ENCODE peak calls at places on chromosomes 11 and 22, in four cellular contexts. One of them, this sample, is unnamed.

GRCh38 chr11:44133335-44133946 is 38.0 kb downstream of the EXT2 start:
- DNase-seq in ovary: no peak
- DNase-seq in brain microvascular endothelial cell: peak
- DNase-seq in WTC11: no peak
- DNase-seq in this sample: peak

GRCh38 chr11:2779981-2780849 is 80.4 kb upstream of the KCNQ1OT1 start:
- DNase-seq in brain microvascular endothelial cell: no peak
- DNase-seq in WTC11: peak
- DNase-seq in ovary: peak
- DNase-seq in this sample: peak

GRCh38 chr22:32574957-32575893 is 100.6 kb downstream of the FBXO7 start:
- DNase-seq in WTC11: no peak
- DNase-seq in brain microvascular endothelial cell: no peak
- DNase-seq in ovary: no peak
- DNase-seq in this sample: no peak

GRCh38 chr22:37485006-37485713 is 1.0 kb downstream of the MFNG start:
- DNase-seq in ovary: no peak
- DNase-seq in WTC11: no peak
- DNase-seq in brain microvascular endothelial cell: no peak
- DNase-seq in this sample: no peak

GRCh38 chr11:90252053-90252452 is 29.2 kb upstream of the CHORDC1 start:
- DNase-seq in WTC11: no peak
- DNase-seq in ovary: no peak
- DNase-seq in brain microvascular endothelial cell: no peak
- DNase-seq in this sample: no peak

GRCh38 chr11:114155116-114155515 is 95.6 kb downstream of the ZBTB16 start:
- DNase-seq in brain microvascular endothelial cell: no peak
- DNase-seq in WTC11: no peak
- DNase-seq in ovary: no peak
- DNase-seq in this sample: no peak

GRCh38 chr11:74519719-74520118 is 26.2 kb upstream of the LIPT2 start:
- DNase-seq in brain microvascular endothelial cell: no peak
- DNase-seq in ovary: no peak
- DNase-seq in WTC11: no peak
- DNase-seq in this sample: no peak

GRCh38 chr11:62458212-62459002 is 39.6 kb downstream of the SCGB1A1 start:
- DNase-seq in brain microvascular endothelial cell: no peak
- DNase-seq in ovary: no peak
- DNase-seq in WTC11: no peak
- DNase-seq in this sample: no peak

GRCh38 chr11:112281776-112282175 is 21.1 kb upstream of the PLET1 start:
- DNase-seq in WTC11: no peak
- DNase-seq in ovary: no peak
- DNase-seq in brain microvascular endothelial cell: no peak
- DNase-seq in this sample: no peak

GRCh38 chr11:20336056-20336455 is 27.5 kb upstream of the HTATIP2 start:
- DNase-seq in ovary: no peak
- DNase-seq in WTC11: no peak
- DNase-seq in brain microvascular endothelial cell: no peak
- DNase-seq in this sample: no peak

GRCh38 chr11:33996498-33997454 is 54.8 kb upstream of the CAPRIN1 start:
- DNase-seq in brain microvascular endothelial cell: peak
- DNase-seq in WTC11: peak
- DNase-seq in ovary: peak
- DNase-seq in this sample: peak

GRCh38 chr11:79940165-79940564 is 499.3 kb upstream of the TENM4 start:
- DNase-seq in ovary: no peak
- DNase-seq in WTC11: peak
- DNase-seq in brain microvascular endothelial cell: peak
- DNase-seq in this sample: no peak

GRCh38 chr22:49202226-49202625 is 625.4 kb downstream of the BRD1 start:
- DNase-seq in WTC11: peak
- DNase-seq in brain microvascular endothelial cell: no peak
- DNase-seq in ovary: peak
- DNase-seq in this sample: no peak

GRCh38 chr11:93330446-93330984 is at the start of gene DEUP1:
- DNase-seq in brain microvascular endothelial cell: no peak
- DNase-seq in ovary: peak
- DNase-seq in WTC11: peak
- DNase-seq in this sample: no peak

GRCh38 chr11:119699227-119699626 is 29.8 kb downstream of the NECTIN1 start:
- DNase-seq in WTC11: no peak
- DNase-seq in ovary: no peak
- DNase-seq in brain microvascular endothelial cell: no peak
- DNase-seq in this sample: peak

GRCh38 chr22:24407278-24407665 is 20.1 kb upstream of the ADORA2A start:
- DNase-seq in brain microvascular endothelial cell: no peak
- DNase-seq in WTC11: no peak
- DNase-seq in ovary: no peak
- DNase-seq in this sample: no peak

GRCh38 chr11:65375012-65375411 is 7.4 kb downstream of the SLC25A45 start:
- DNase-seq in brain microvascular endothelial cell: no peak
- DNase-seq in ovary: no peak
- DNase-seq in WTC11: no peak
- DNase-seq in this sample: no peak

GRCh38 chr11:129333873-129334272 is 41.8 kb upstream of the BARX2 start:
- DNase-seq in brain microvascular endothelial cell: no peak
- DNase-seq in ovary: no peak
- DNase-seq in WTC11: no peak
- DNase-seq in this sample: no peak

GRCh38 chr11:2138436-2139117 is 612 bp downstream of the IGF2 start:
- DNase-seq in brain microvascular endothelial cell: no peak
- DNase-seq in WTC11: peak
- DNase-seq in ovary: peak
- DNase-seq in this sample: peak

GRCh38 chr22:45329536-45329936 is 19.8 kb downstream of the FAM118A start:
- DNase-seq in brain microvascular endothelial cell: no peak
- DNase-seq in ovary: no peak
- DNase-seq in WTC11: no peak
- DNase-seq in this sample: no peak

GRCh38 chr22:36773935-36774334 is 2.0 kb downstream of the IFT27 start:
- DNase-seq in ovary: no peak
- DNase-seq in brain microvascular endothelial cell: peak
- DNase-seq in WTC11: no peak
- DNase-seq in this sample: peak

GRCh38 chr11:69383946-69384547 is 90.1 kb downstream of the MYEOV start:
- DNase-seq in WTC11: no peak
- DNase-seq in ovary: no peak
- DNase-seq in brain microvascular endothelial cell: no peak
- DNase-seq in this sample: no peak

GRCh38 chr22:31329029-31329428 is 17.1 kb downstream of the PATZ1 start:
- DNase-seq in WTC11: no peak
- DNase-seq in ovary: no peak
- DNase-seq in brain microvascular endothelial cell: no peak
- DNase-seq in this sample: no peak

DNA sequence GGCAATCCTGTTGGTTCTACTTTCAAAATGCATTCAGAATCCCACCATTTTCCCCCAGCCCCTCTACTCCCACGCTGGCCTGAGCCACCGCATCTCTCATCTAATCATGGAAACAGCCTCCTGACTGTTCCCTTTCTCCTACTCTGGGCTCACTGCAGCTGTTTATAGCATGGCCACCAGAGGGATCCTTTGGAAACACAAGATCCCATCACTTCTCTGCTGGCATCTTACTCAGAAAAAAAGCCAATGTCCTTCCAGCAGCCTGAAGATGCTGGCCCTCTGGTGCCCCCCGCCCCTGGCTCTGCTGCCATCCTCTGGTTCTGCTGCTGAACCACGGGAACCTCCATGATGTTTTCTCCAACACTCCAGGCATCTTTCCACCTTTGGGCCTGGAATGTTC is 11.1 kb downstream of the MS4A8 start:
- DNase-seq in WTC11: peak
- DNase-seq in brain microvascular endothelial cell: peak
- DNase-seq in ovary: no peak
- DNase-seq in this sample: no peak
- TF ChIP-seq CTCF in WTC11: no peak
- TF ChIP-seq CTCF in brain microvascular endothelial cell: peak
- TF ChIP-seq CTCF in ovary: no peak
- TF ChIP-seq CTCF in this sample: peak

DNA sequence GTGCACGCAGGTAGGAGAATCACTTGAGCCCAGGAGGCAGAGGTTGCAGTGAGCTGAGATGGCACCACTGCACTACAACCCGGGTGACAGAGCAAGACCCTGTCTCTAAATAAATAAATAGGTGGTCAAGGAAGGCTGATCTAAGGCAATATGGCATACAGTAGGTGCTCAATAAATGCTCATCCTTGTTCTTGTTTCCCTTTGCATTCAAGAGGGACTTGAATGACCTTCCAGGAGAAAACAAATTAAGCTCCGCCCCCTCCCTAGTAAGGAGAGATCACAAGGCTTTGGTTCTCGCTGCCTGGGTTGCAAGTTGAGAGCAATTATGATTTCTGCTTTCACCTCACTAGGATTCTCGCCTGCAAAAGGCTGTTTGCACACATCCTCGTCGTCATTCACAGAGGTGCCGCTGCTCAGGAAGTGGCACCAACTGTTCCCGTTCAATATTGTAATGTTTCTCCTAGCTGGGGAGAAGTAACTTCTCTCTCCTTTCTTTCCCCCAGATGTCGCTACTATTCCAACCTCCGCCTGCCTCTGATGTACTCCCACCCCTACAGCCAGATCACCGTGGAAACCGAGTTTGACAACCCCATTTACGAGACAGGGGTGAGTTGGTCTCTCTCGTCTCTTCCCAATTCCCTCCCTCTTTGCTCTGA is 51.8 kb upstream of the ASPHD2 start:
- DNase-seq in WTC11: no peak
- DNase-seq in ovary: no peak
- DNase-seq in brain microvascular endothelial cell: no peak
- DNase-seq in this sample: peak
- TF ChIP-seq CTCF in WTC11: no peak
- TF ChIP-seq CTCF in ovary: no peak
- TF ChIP-seq CTCF in brain microvascular endothelial cell: peak
- TF ChIP-seq CTCF in this sample: no peak

DNA sequence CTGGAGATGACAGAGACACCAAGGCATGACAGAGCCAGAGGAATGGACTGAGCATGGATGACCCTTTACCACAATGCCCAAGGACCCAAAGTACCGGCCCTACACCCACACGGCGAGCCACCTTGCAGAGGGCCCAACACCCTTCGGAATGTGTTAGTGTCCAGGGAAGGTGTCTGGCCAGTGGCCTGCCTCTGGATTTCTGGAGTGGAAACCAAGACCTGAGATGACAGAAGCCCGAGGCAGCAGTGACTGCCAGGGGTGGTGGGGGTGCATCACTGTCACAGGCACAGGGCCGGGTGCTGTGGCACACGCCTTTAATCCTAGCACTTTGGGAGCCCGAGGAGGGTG is 28.7 kb downstream of the PDGFB start:
- DNase-seq in ovary: no peak
- DNase-seq in WTC11: no peak
- DNase-seq in brain microvascular endothelial cell: no peak
- DNase-seq in this sample: no peak
- TF ChIP-seq CTCF in ovary: no peak
- TF ChIP-seq CTCF in WTC11: no peak
- TF ChIP-seq CTCF in brain microvascular endothelial cell: no peak
- TF ChIP-seq CTCF in this sample: no peak

DNA sequence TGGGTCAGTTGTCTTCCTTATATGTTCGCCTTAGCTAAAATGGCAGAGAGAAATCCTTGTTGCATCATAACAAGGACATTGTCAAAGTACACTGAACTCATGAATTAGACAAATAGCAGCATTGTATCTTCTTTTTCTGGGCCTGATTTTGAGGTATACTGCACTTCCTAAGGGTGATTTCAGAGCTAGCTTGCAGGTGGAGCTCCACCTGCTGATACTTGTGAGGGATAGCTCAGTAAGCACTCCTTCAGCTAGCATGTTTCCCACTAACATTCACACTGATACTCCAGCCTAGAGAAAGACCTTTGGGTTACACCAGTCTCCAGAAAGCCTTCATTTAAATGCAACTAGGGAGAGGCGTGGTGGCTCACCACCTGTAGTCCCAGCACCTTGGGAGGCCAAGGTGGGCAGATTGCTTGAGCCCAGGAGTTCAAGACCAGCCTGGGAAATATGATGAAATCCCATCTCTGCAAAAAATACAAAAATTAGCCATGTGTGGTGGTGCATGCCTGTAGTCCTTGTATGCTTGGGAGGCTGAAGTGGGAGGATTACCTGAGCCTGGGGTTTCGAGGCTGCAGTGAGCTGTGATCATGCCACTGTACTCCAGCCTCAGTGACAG is 29.8 kb downstream of the JAM3 start:
- DNase-seq in ovary: no peak
- DNase-seq in brain microvascular endothelial cell: no peak
- DNase-seq in WTC11: no peak
- DNase-seq in this sample: no peak
- TF ChIP-seq CTCF in ovary: no peak
- TF ChIP-seq CTCF in brain microvascular endothelial cell: peak
- TF ChIP-seq CTCF in WTC11: no peak
- TF ChIP-seq CTCF in this sample: peak

GRCh38 chr11:77524539-77524938 is 50.6 kb upstream of the PAK1 start:
- DNase-seq in WTC11: no peak
- DNase-seq in ovary: no peak
- DNase-seq in brain microvascular endothelial cell: no peak
- DNase-seq in this sample: no peak
- TF ChIP-seq CTCF in WTC11: no peak
- TF ChIP-seq CTCF in ovary: no peak
- TF ChIP-seq CTCF in brain microvascular endothelial cell: peak
- TF ChIP-seq CTCF in this sample: no peak

GRCh38 chr11:123030517-123030916 is 31.4 kb downstream of the HSPA8 start:
- DNase-seq in WTC11: no peak
- DNase-seq in ovary: no peak
- DNase-seq in brain microvascular endothelial cell: no peak
- DNase-seq in this sample: no peak

GRCh38 chr11:123034587-123034986 is 27.3 kb downstream of the HSPA8 start:
- DNase-seq in ovary: no peak
- DNase-seq in brain microvascular endothelial cell: no peak
- DNase-seq in WTC11: no peak
- DNase-seq in this sample: no peak

GRCh38 chr11:123035831-123036230 is 26.1 kb downstream of the HSPA8 start:
- DNase-seq in WTC11: no peak
- DNase-seq in brain microvascular endothelial cell: no peak
- DNase-seq in ovary: no peak
- DNase-seq in this sample: no peak

GRCh38 chr11:123033895-123034294 is 28.0 kb downstream of the HSPA8 start:
- DNase-seq in ovary: no peak
- DNase-seq in brain microvascular endothelial cell: no peak
- DNase-seq in WTC11: no peak
- DNase-seq in this sample: peak
- TF ChIP-seq CTCF in ovary: no peak
- TF ChIP-seq CTCF in brain microvascular endothelial cell: peak
- TF ChIP-seq CTCF in WTC11: no peak
- TF ChIP-seq CTCF in this sample: peak